ENCODE peak calls at places on chromosomes 1 and 21, in four cellular contexts. X is aorta, H is NB4, Y is germinal center. Z is an unnamed sample.

GRCh38 chr21:29164330-29164942 is 34.0 kb downstream of the MAP3K7CL start:
- DNase-seq in Y (no peak), H (peak), X (no peak), Z (no peak)

GRCh38 chr1:50271968-50272578 is 151.2 kb downstream of the DMRTA2 start:
- DNase-seq in H (peak), X (no peak), Y (peak), Z (peak)

GRCh38 chr1:94716966-94717365 is 103.2 kb upstream of the SLC44A3 start:
- DNase-seq in X (no peak), H (peak), Y (no peak), Z (no peak)

GRCh38 chr1:204923626-204924012 is 53.0 kb downstream of the NFASC start:
- DNase-seq in H (no peak), Y (no peak), X (no peak), Z (no peak)

GRCh38 chr21:40606341-40606740 is 240.6 kb downstream of the DSCAM start:
- DNase-seq in X (no peak), H (no peak), Y (no peak), Z (no peak)

GRCh38 chr21:18354947-18355346 is 48.6 kb downstream of the TMPRSS15 start:
- DNase-seq in Y (no peak), H (no peak), X (no peak), Z (no peak)

GRCh38 chr1:179164494-179164893 is 65.0 kb downstream of the ABL2 start:
- DNase-seq in X (no peak), Y (no peak), H (no peak), Z (no peak)

GRCh38 chr1:94014635-94015488 is 105.6 kb upstream of the GCLM start:
- DNase-seq in X (no peak), Y (no peak), H (no peak), Z (no peak)

GRCh38 chr1:32334864-32335618 is 992 bp downstream of the MARCKSL1 start:
- DNase-seq in Y (peak), H (peak), X (peak), Z (peak)

GRCh38 chr1:229231754-229232119 is 39.2 kb upstream of the RAB4A start:
- DNase-seq in X (no peak), H (peak), Y (no peak), Z (no peak)